ENCODE peak calls at places on chromosomes 16 and 17, in nine cellular contexts. S, V, X, M, T, H, E, Y and W are unnamed samples.

GRCh38 chr16:17346774-17347569 is 123.8 kb downstream of the XYLT1 start:
- DNase-seq in S (no peak), V (no peak), X (no peak), M (no peak), T (no peak), H (no peak), E (no peak), Y (no peak), W (no peak)

GRCh38 chr17:73092518-73093135 is at the start of gene SLC39A11:
- DNase-seq in S (peak), V (peak), X (peak), M (peak), T (peak), H (peak), E (peak), Y (peak), W (peak)

GRCh38 chr16:20847577-20847976 is 41.2 kb downstream of the REXO5 start:
- DNase-seq in S (no peak), V (no peak), X (no peak), M (no peak), T (no peak), H (no peak), E (no peak), Y (no peak), W (no peak)

GRCh38 chr16:88599092-88599733 is 29.0 kb downstream of the ZC3H18 start:
- DNase-seq in S (no peak), V (no peak), X (no peak), M (peak), T (no peak), H (no peak), E (no peak), Y (peak), W (peak)

GRCh38 chr17:41496803-41497484 is 7.2 kb upstream of the KRT36 start:
- DNase-seq in S (peak), V (peak), X (peak), M (peak), T (peak), H (peak), E (peak), Y (no peak), W (peak)

GRCh38 chr17:28878981-28879380 is 18.6 kb downstream of the FLOT2 start:
- DNase-seq in S (no peak), V (no peak), X (no peak), M (no peak), T (no peak), H (peak), E (peak), Y (peak), W (peak)

GRCh38 chr17:50787106-50787505 is 19.8 kb upstream of the ANKRD40CL start:
- DNase-seq in S (no peak), V (no peak), X (no peak), M (no peak), T (no peak), H (peak), E (no peak), Y (no peak), W (no peak)

GRCh38 chr16:66264311-66265105 is 102.0 kb upstream of the CDH5 start:
- DNase-seq in S (no peak), V (no peak), X (no peak), M (no peak), T (no peak), H (no peak), E (no peak), Y (no peak), W (no peak)

GRCh38 chr17:64213995-64214507 is 49.0 kb downstream of the TEX2 start:
- DNase-seq in S (peak), V (no peak), X (no peak), M (no peak), T (no peak), H (peak), E (no peak), Y (no peak), W (peak)

GRCh38 chr16:59192551-59193199 is 458.6 kb upstream of the GOT2 start:
- DNase-seq in S (peak), V (no peak), X (no peak), M (peak), T (peak), H (peak), E (no peak), Y (no peak), W (peak)

GRCh38 chr17:40596261-40596919 is 31.1 kb upstream of the CCR7 start:
- DNase-seq in S (peak), V (no peak), X (no peak), M (no peak), T (no peak), H (peak), E (peak), Y (no peak), W (no peak)

GRCh38 chr17:37147301-37147812 is 198.6 kb downstream of the AATF start:
- DNase-seq in S (peak), V (no peak), X (no peak), M (no peak), T (no peak), H (peak), E (no peak), Y (no peak), W (no peak)

GRCh38 chr17:35238817-35239216 is 4.1 kb upstream of the SLFN5 start:
- DNase-seq in S (peak), V (no peak), X (no peak), M (no peak), T (no peak), H (no peak), E (no peak), Y (no peak), W (no peak)

GRCh38 chr17:11486726-11487310 is 111.5 kb upstream of the DNAH9 start:
- DNase-seq in S (no peak), V (no peak), X (no peak), M (no peak), T (no peak), H (no peak), E (no peak), Y (no peak), W (no peak)

GRCh38 chr17:55925440-55925839 is 174.6 kb downstream of the PCTP start:
- DNase-seq in S (no peak), V (no peak), X (no peak), M (no peak), T (no peak), H (no peak), E (no peak), Y (no peak), W (no peak)

GRCh38 chr17:35361027-35361426 is 12.4 kb downstream of the SLFN11 start:
- DNase-seq in S (no peak), V (no peak), X (no peak), M (no peak), T (no peak), H (no peak), E (no peak), Y (no peak), W (no peak)

GRCh38 chr16:17578921-17579876 is 108.4 kb upstream of the XYLT1 start:
- DNase-seq in S (peak), V (peak), X (peak), M (peak), T (peak), H (peak), E (peak), Y (peak), W (peak)

GRCh38 chr16:68412061-68412460 is 36.2 kb downstream of the SMPD3 start:
- DNase-seq in S (no peak), V (no peak), X (no peak), M (no peak), T (no peak), H (no peak), E (no peak), Y (no peak), W (no peak)

GRCh38 chr16:80080287-80080851 is 460.4 kb upstream of the DYNLRB2 start:
- DNase-seq in S (no peak), V (no peak), X (no peak), M (no peak), T (no peak), H (no peak), E (no peak), Y (no peak), W (no peak)

GRCh38 chr16:48628359-48628985 is 18.5 kb upstream of the N4BP1 start:
- DNase-seq in S (no peak), V (no peak), X (no peak), M (peak), T (no peak), H (no peak), E (no peak), Y (no peak), W (peak)

GRCh38 chr17:81869221-81870154 is 1.6 kb downstream of the ARHGDIA start:
- DNase-seq in S (no peak), V (no peak), X (no peak), M (no peak), T (peak), H (no peak), E (no peak), Y (peak), W (peak)

GRCh38 chr16:64412578-64413280 is 709.1 kb downstream of the CDH11 start:
- DNase-seq in S (peak), V (no peak), X (no peak), M (no peak), T (no peak), H (no peak), E (no peak), Y (no peak), W (no peak)

GRCh38 chr16:80806957-80807356 is 2.6 kb upstream of the CDYL2 start:
- DNase-seq in S (no peak), V (no peak), X (no peak), M (no peak), T (no peak), H (no peak), E (no peak), Y (no peak), W (no peak)

GRCh38 chr16:15887283-15887682 is 1.1 kb downstream of the CEP20 start:
- DNase-seq in S (no peak), V (no peak), X (no peak), M (no peak), T (no peak), H (no peak), E (no peak), Y (no peak), W (no peak)

GRCh38 chr16:88769617-88770458 is 15.2 kb downstream of the PIEZO1 start:
- DNase-seq in S (peak), V (no peak), X (no peak), M (no peak), T (peak), H (peak), E (peak), Y (no peak), W (peak)

GRCh38 chr16:56783332-56783731 is 53.4 kb downstream of the NUP93 start:
- DNase-seq in S (no peak), V (no peak), X (no peak), M (no peak), T (no peak), H (peak), E (no peak), Y (no peak), W (no peak)

GRCh38 chr17:1001640-1002411 is 4.9 kb downstream of the TIMM22 start:
- DNase-seq in S (no peak), V (no peak), X (no peak), M (no peak), T (peak), H (no peak), E (no peak), Y (no peak), W (no peak)

GRCh38 chr17:879546-879945 is 97.4 kb downstream of the MRM3 start:
- DNase-seq in S (peak), V (peak), X (peak), M (peak), T (peak), H (peak), E (peak), Y (no peak), W (peak)

GRCh38 chr17:74340470-74341023 is 14.5 kb downstream of the KIF19 start:
- DNase-seq in S (no peak), V (no peak), X (no peak), M (no peak), T (peak), H (peak), E (peak), Y (peak), W (peak)

GRCh38 chr17:7632492-7632894 is 2.6 kb downstream of the SHBG start:
- DNase-seq in S (no peak), V (no peak), X (no peak), M (no peak), T (no peak), H (peak), E (no peak), Y (no peak), W (peak)

GRCh38 chr17:728911-729310 is 3.5 kb upstream of the TLCD3A start:
- DNase-seq in S (no peak), V (no peak), X (no peak), M (no peak), T (no peak), H (no peak), E (no peak), Y (no peak), W (no peak)

GRCh38 chr17:13736915-13737314 is 135.2 kb upstream of the HS3ST3A1 start:
- DNase-seq in S (no peak), V (no peak), X (no peak), M (no peak), T (no peak), H (no peak), E (no peak), Y (no peak), W (no peak)

GRCh38 chr17:77456271-77456950 is 315.6 kb downstream of the SEC14L1 start:
- DNase-seq in S (no peak), V (no peak), X (no peak), M (no peak), T (no peak), H (no peak), E (no peak), Y (no peak), W (no peak)

GRCh38 chr16:75620326-75621169 is 2.5 kb downstream of the ADAT1 start:
- DNase-seq in S (no peak), V (peak), X (peak), M (no peak), T (no peak), H (no peak), E (no peak), Y (no peak), W (no peak)

GRCh38 chr16:16798504-16798903 is 419.6 kb downstream of the NPIPA7 start:
- DNase-seq in S (no peak), V (no peak), X (no peak), M (no peak), T (no peak), H (no peak), E (no peak), Y (no peak), W (no peak)

GRCh38 chr16:57536306-57537193 is at the start of gene CCDC102A:
- DNase-seq in S (peak), V (no peak), X (peak), M (no peak), T (peak), H (peak), E (no peak), Y (peak), W (peak)

GRCh38 chr17:11682646-11683045 is 84.4 kb downstream of the DNAH9 start:
- DNase-seq in S (no peak), V (no peak), X (no peak), M (no peak), T (no peak), H (no peak), E (no peak), Y (no peak), W (no peak)